ENCODE peak calls at places on chromosomes 2 and 18, in four cellular contexts. A, S, U and M are unnamed samples.

GRCh38 chr2:108377815-108378630 is at the start of gene SULT1C4:
- DNase-seq in A (no peak), S (no peak), U (no peak), M (peak)

GRCh38 chr2:46284812-46285211 is 12.4 kb upstream of the EPAS1 start:
- DNase-seq in A (no peak), S (no peak), U (no peak), M (no peak)

GRCh38 chr2:10361220-10361588 is 58.5 kb downstream of the HPCAL1 start:
- DNase-seq in A (no peak), S (no peak), U (no peak), M (no peak)

GRCh38 chr2:207166039-207166348 is 246 bp upstream of the KLF7 start:
- DNase-seq in A (peak), S (peak), U (peak), M (peak)

GRCh38 chr2:142415461-142415860 is 284.6 kb upstream of the LRP1B start:
- DNase-seq in A (no peak), S (no peak), U (no peak), M (peak)

GRCh38 chr2:127094509-127095366 is 12.2 kb downstream of the BIN1 start:
- DNase-seq in A (no peak), S (peak), U (no peak), M (no peak)

GRCh38 chr2:109350526-109350925 is 221.5 kb downstream of the SH3RF3 start:
- DNase-seq in A (no peak), S (no peak), U (no peak), M (no peak)

GRCh38 chr18:74234326-74235171 is 57.2 kb downstream of the CYB5A start:
- DNase-seq in A (peak), S (no peak), U (no peak), M (peak)

GRCh38 chr18:54806526-54806925 is 21.8 kb upstream of the RAB27B start:
- DNase-seq in A (no peak), S (no peak), U (no peak), M (no peak)

GRCh38 chr2:42048318-42049251 is 764 bp downstream of the PKDCC start:
- DNase-seq in A (no peak), S (no peak), U (no peak), M (no peak)

GRCh38 chr2:120604767-120605166 is 130.9 kb upstream of the GLI2 start:
- DNase-seq in A (no peak), S (no peak), U (no peak), M (no peak)

GRCh38 chr2:110731064-110731463 is 1.3 kb upstream of the ACOXL start:
- DNase-seq in A (no peak), S (no peak), U (no peak), M (no peak)

GRCh38 chr2:120480346-120480902 is 134.5 kb downstream of the INHBB start:
- DNase-seq in A (no peak), S (no peak), U (no peak), M (no peak)

GRCh38 chr2:10038716-10039115 is 4.6 kb upstream of the KLF11 start:
- DNase-seq in A (no peak), S (no peak), U (no peak), M (no peak)

GRCh38 chr18:3207565-3207964 is 12.2 kb downstream of the MYOM1 start:
- DNase-seq in A (peak), S (peak), U (no peak), M (peak)

GRCh38 chr2:240648155-240648649 is 22.9 kb downstream of the GPR35 start:
- DNase-seq in A (no peak), S (no peak), U (no peak), M (no peak)

GRCh38 chr2:23976883-23977282 is 33.0 kb upstream of the MFSD2B start:
- DNase-seq in A (no peak), S (no peak), U (no peak), M (no peak)